ENCODE peak calls at places on chromosomes 4 and X, in eight cellular contexts. X is Caco-2, M is lower leg skin, C is heart right ventricle, A is lower lobe of right lung, U is RWPE2, F is tibial artery, D is GM12864. R is an unnamed sample.

GRCh38 chrX:11484290-11484689 is 181.4 kb downstream of the ARHGAP6 start:
- DNase-seq in A (no peak), M (no peak), X (no peak), F (no peak), C (no peak), U (no peak), D (no peak), R (no peak)

GRCh38 chrX:23904096-23904495 is 3.6 kb downstream of the APOO start:
- DNase-seq in D (no peak), F (no peak), U (no peak), A (no peak), M (no peak), C (no peak), X (no peak), R (no peak)

GRCh38 chrX:48910926-48911406 is 480 bp downstream of the SLC35A2 start:
- DNase-seq in X (no peak), D (no peak), C (no peak), M (no peak), F (no peak), U (no peak), A (no peak), R (no peak)

GRCh38 chrX:46039526-46039925 is 505.7 kb downstream of the ZNF674 start:
- DNase-seq in U (no peak), C (no peak), A (no peak), X (no peak), F (no peak), D (no peak), M (no peak), R (no peak)

GRCh38 chrX:48958635-48959094 is 1.3 kb upstream of the OTUD5 start:
- DNase-seq in F (peak; percentile 76), C (peak; percentile 31), A (no peak), M (peak; percentile 24), U (no peak), X (peak; percentile 33), D (no peak), R (no peak)

GRCh38 chrX:145865082-145865481 is 47.5 kb downstream of the SLITRK2 start:
- DNase-seq in D (no peak), U (no peak), M (no peak), X (no peak), F (no peak), A (no peak), C (no peak), R (no peak)

GRCh38 chr4:101349346-101350064 is 2.2 kb upstream of the PPP3CA start:
- DNase-seq in C (peak; percentile 54), U (peak; percentile 65), M (peak; percentile 49), A (peak; percentile 73), D (no peak), F (peak; percentile 79), X (no peak), R (no peak)

GRCh38 chr4:55038176-55038890 is 87.1 kb downstream of the KDR start:
- DNase-seq in M (peak; percentile 61), C (peak; percentile 18), A (no peak), X (no peak), F (peak; percentile 71), D (no peak), U (no peak), R (no peak)

GRCh38 chrX:100864967-100865366 is 9.2 kb downstream of the NOX1 start:
- DNase-seq in F (no peak), X (no peak), U (no peak), A (no peak), D (no peak), C (no peak), M (no peak), R (peak; percentile 3)

GRCh38 chrX:70970482-70970999 is 39.6 kb upstream of the SLC7A3 start:
- DNase-seq in X (no peak), A (no peak), M (no peak), C (no peak), D (no peak), U (no peak), F (no peak), R (no peak)

GRCh38 chr4:77819409-77819835 is 254 bp upstream of the CNOT6L start:
- DNase-seq in U (no peak), D (no peak), C (peak; percentile 80), M (no peak), A (no peak), X (peak; percentile 45), F (peak; percentile 68), R (no peak)

GRCh38 chrX:135213200-135213844 is 38.5 kb upstream of the ETDA start:
- DNase-seq in C (no peak), D (no peak), F (no peak), X (no peak), M (no peak), U (no peak), A (no peak), R (no peak)

GRCh38 chr4:139833131-139833930 is 167.7 kb downstream of the MGST2 start:
- DNase-seq in M (no peak), F (no peak), D (no peak), X (no peak), A (no peak), C (no peak), U (no peak), R (no peak)

GRCh38 chrX:34927866-34928265 is 14.7 kb upstream of the FAM47B start:
- DNase-seq in M (no peak), U (no peak), A (no peak), X (no peak), C (no peak), D (no peak), F (no peak), R (no peak)

GRCh38 chr4:2673157-2673556 is 83.0 kb downstream of the TNIP2 start:
- DNase-seq in X (no peak), C (no peak), D (no peak), A (no peak), F (no peak), U (no peak), M (no peak), R (no peak)
- TF ChIP-seq CTCF in X (peak; percentile 10), C (peak; percentile 18), D (peak; percentile 26), A (no peak), F (no peak), U (peak; percentile 44), M (no peak), R (peak; percentile 30)

GRCh38 chr4:154478128-154478527 is 13.5 kb downstream of the DCHS2 start:
- DNase-seq in C (no peak), A (no peak), M (no peak), U (no peak), X (no peak), F (no peak), D (no peak), R (no peak)
- H3K4me3 ChIP-seq in C (no peak overlapping the region), A (no peak overlapping the region), M (no peak overlapping the region), U (no peak overlapping the region), X (no peak overlapping the region), F (no peak overlapping the region), D (no peak overlapping the region), R (no peak overlapping the region)

GRCh38 chr4:116796022-116796421 is 289.4 kb downstream of the TRAM1L1 start:
- DNase-seq in F (no peak), M (no peak), X (no peak), A (no peak), D (no peak), U (no peak), C (no peak), R (no peak)
- TF ChIP-seq CTCF in F (no peak), M (no peak), X (no peak), A (no peak), D (no peak), U (no peak), C (no peak), R (no peak)

DNA sequence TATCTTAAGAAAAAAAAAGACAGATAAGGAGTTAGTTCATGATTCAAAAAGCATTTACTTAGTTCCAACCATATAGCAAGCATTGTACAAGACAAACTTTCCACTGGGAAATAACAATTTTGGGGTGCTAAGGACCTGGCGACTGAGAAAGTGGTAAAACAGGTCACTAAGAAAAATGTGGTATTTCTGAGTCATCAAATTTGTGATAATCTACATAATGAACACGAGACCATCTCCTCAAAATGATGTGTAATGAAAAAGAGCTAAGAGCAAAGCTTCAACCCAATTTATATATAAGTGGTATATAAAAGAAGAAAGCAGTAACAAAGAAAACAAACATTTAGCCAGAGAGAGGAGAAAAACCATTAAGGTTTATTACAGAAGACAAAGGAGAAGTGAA is 72.3 kb downstream of the FBXW7 start:
- DNase-seq in F (no peak), U (no peak), D (no peak), A (no peak), M (no peak), C (no peak), X (no peak), R (no peak)
- H3K4me3 ChIP-seq in F (no peak overlapping the region), U (no peak overlapping the region), D (no peak overlapping the region), A (no peak overlapping the region), M (no peak overlapping the region), C (no peak overlapping the region), X (no peak overlapping the region), R (no peak overlapping the region)

DNA sequence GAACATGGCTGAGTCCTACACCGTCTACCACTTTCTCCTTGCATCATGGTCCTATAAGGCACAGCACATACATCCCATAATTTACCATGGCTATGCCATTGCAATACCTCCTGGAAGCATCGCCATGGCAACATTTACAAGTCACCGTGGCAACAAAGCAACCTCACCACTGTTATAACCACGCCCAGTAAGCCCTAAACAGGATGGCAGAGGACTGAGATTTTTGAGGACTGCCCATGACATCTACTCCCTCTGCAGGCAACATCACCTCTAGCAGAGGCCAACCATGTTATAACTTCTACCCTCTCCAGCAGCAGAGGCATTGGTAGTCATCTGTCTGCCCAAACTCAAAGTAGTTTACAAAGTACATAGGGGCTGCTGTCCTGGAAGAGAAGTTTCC is 29.7 kb downstream of the BCOR start:
- DNase-seq in F (no peak), D (no peak), C (no peak), X (peak; percentile 9), A (no peak), U (no peak), M (no peak), R (peak; percentile 6)
- TF ChIP-seq CTCF in F (no peak), D (no peak), C (no peak), X (no peak), A (no peak), U (peak; percentile 6), M (no peak), R (no peak)

GRCh38 chr4:56475917-56476316 is 8.5 kb downstream of the SRP72 start:
- DNase-seq in F (no peak), D (no peak), X (no peak), M (no peak), C (no peak), A (no peak), U (no peak), R (no peak)

GRCh38 chr4:56477192-56477706 is 9.8 kb downstream of the SRP72 start:
- DNase-seq in U (no peak), M (no peak), D (no peak), A (no peak), X (no peak), F (no peak), C (no peak), R (no peak)

GRCh38 chr4:56480691-56481090 is 13.3 kb downstream of the SRP72 start:
- DNase-seq in X (no peak), A (no peak), U (no peak), C (no peak), F (no peak), D (no peak), M (no peak), R (no peak)
- H3K4me3 ChIP-seq in X (no peak overlapping the region), A (no peak overlapping the region), U (no peak overlapping the region), C (no peak overlapping the region), F (no peak overlapping the region), D (no peak overlapping the region), M (no peak overlapping the region), R (no peak overlapping the region)

R was measured in HFF-Myc.